ENCODE peak calls at places on chromosomes 11 and 22, in seven cellular contexts. K, U, H, R, G, Y and J are unnamed samples.

GRCh38 chr11:95520765-95521542 is 268.6 kb downstream of the FAM76B start:
- DNase-seq in K (no peak), U (peak), H (peak), R (no peak), G (no peak), Y (no peak), J (no peak)

GRCh38 chr11:103681855-103682254 is 354.6 kb upstream of the DDI1 start:
- DNase-seq in K (no peak), U (no peak), H (no peak), R (no peak), G (no peak), Y (no peak), J (no peak)

GRCh38 chr11:35681181-35681767 is 18.7 kb downstream of the TRIM44 start:
- DNase-seq in K (peak), U (no peak), H (no peak), R (no peak), G (no peak), Y (no peak), J (no peak)

GRCh38 chr11:79087238-79087956 is 353.4 kb downstream of the TENM4 start:
- DNase-seq in K (no peak), U (no peak), H (peak), R (no peak), G (no peak), Y (no peak), J (no peak)

GRCh38 chr11:34823639-34824038 is 92.5 kb downstream of the APIP start:
- DNase-seq in K (no peak), U (no peak), H (no peak), R (no peak), G (no peak), Y (no peak), J (no peak)

GRCh38 chr11:8913961-8914660 is 3.1 kb downstream of the AKIP1 start:
- DNase-seq in K (peak), U (peak), H (peak), R (no peak), G (no peak), Y (no peak), J (peak)

GRCh38 chr22:37001826-37002225 is 17.4 kb downstream of the TST start:
- DNase-seq in K (no peak), U (no peak), H (no peak), R (no peak), G (no peak), Y (no peak), J (no peak)

GRCh38 chr11:134639586-134640330 is 227.7 kb upstream of the B3GAT1 start:
- DNase-seq in K (no peak), U (no peak), H (no peak), R (no peak), G (no peak), Y (peak), J (no peak)

GRCh38 chr11:117498791-117499190 is 171.1 kb downstream of the CEP164 start:
- DNase-seq in K (no peak), U (no peak), H (no peak), R (no peak), G (no peak), Y (no peak), J (no peak)

GRCh38 chr11:15585587-15586331 is 471.0 kb downstream of the INSC start:
- DNase-seq in K (no peak), U (no peak), H (no peak), R (no peak), G (no peak), Y (no peak), J (no peak)

GRCh38 chr11:32435511-32435946 is at the start of gene WT1:
- DNase-seq in K (no peak), U (no peak), H (peak), R (no peak), G (peak), Y (no peak), J (no peak)

GRCh38 chr22:37733625-37734401 is 37.0 kb downstream of the TRIOBP start:
- DNase-seq in K (no peak), U (no peak), H (no peak), R (no peak), G (no peak), Y (no peak), J (no peak)

GRCh38 chr11:27857014-27857413 is 156.8 kb upstream of the BDNF start:
- DNase-seq in K (no peak), U (no peak), H (no peak), R (no peak), G (no peak), Y (no peak), J (no peak)

GRCh38 chr11:117662255-117662654 is 134.8 kb downstream of the DSCAML1 start:
- DNase-seq in K (no peak), U (no peak), H (no peak), R (no peak), G (no peak), Y (no peak), J (no peak)

GRCh38 chr11:57599381-57599780 is 1.9 kb downstream of the SERPING1 start:
- DNase-seq in K (no peak), U (no peak), H (no peak), R (no peak), G (no peak), Y (no peak), J (no peak)

GRCh38 chr11:61773356-61773755 is 19.0 kb downstream of the TMEM258 start:
- DNase-seq in K (no peak), U (no peak), H (no peak), R (no peak), G (no peak), Y (no peak), J (no peak)

GRCh38 chr11:7524831-7525230 is 11.0 kb downstream of the PPFIBP2 start:
- DNase-seq in K (no peak), U (peak), H (no peak), R (no peak), G (no peak), Y (no peak), J (no peak)

GRCh38 chr22:36077261-36077660 is 48.6 kb upstream of the RBFOX2 start:
- DNase-seq in K (no peak), U (peak), H (no peak), R (no peak), G (no peak), Y (no peak), J (no peak)

GRCh38 chr11:42462558-42463310 is 849.1 kb upstream of the API5 start:
- DNase-seq in K (no peak), U (peak), H (no peak), R (no peak), G (no peak), Y (no peak), J (no peak)

GRCh38 chr11:15793032-15793996 is 563.0 kb downstream of the SOX6 start:
- DNase-seq in K (no peak), U (peak), H (no peak), R (no peak), G (no peak), Y (no peak), J (no peak)

GRCh38 chr11:70159612-70160570 is 43.2 kb upstream of the FADD start:
- DNase-seq in K (no peak), U (peak), H (peak), R (peak), G (no peak), Y (peak), J (no peak)

GRCh38 chr11:1111545-1112212 is 37.0 kb downstream of the MUC2 start:
- DNase-seq in K (no peak), U (no peak), H (no peak), R (peak), G (peak), Y (peak), J (no peak)

GRCh38 chr11:19251577-19251976 is 10.8 kb upstream of the E2F8 start:
- DNase-seq in K (no peak), U (no peak), H (no peak), R (no peak), G (no peak), Y (no peak), J (no peak)

GRCh38 chr11:72240461-72241289 is 3.3 kb downstream of the PHOX2A start:
- DNase-seq in K (peak), U (no peak), H (no peak), R (no peak), G (no peak), Y (peak), J (no peak)
- H3K4me3 ChIP-seq in K (no peak), U (no peak), H (no peak), R (peak), G (peak), Y (no peak), J (no peak)

GRCh38 chr22:38817196-38817595 is 23.3 kb upstream of the DNAL4 start:
- DNase-seq in K (no peak), U (no peak), H (no peak), R (no peak), G (no peak), Y (no peak), J (no peak)
- H3K4me3 ChIP-seq in K (no peak), U (no peak), H (no peak), R (no peak), G (no peak), Y (no peak), J (no peak)

GRCh38 chr22:46087816-46088277 is 62.5 kb upstream of the PPARA start:
- DNase-seq in K (no peak), U (peak), H (peak), R (peak), G (peak), Y (peak), J (no peak)
- H3K4me3 ChIP-seq in K (no peak), U (peak), H (peak), R (peak), G (peak), Y (no peak), J (no peak)

DNA sequence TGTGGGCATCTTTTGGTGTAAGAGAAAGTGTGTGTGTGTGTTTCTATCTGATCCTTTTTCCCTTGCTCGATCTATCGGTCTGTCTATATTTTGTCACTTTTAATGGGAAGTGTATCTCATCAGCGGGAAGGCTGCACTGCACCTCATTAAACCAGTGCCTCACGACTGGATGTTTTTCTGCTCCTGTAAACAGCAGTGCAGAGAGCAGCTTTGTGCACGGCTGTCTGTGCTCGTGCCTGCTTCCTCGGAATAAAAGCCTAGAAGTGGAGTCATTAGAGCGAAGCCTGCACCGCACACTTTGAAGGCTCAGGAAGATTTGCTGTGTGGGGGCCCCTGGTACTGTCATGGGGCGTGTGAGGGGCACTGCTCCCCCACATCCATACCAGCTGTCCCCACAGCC is 27.0 kb upstream of the PARVG start:
- DNase-seq in K (no peak), U (no peak), H (no peak), R (no peak), G (no peak), Y (no peak), J (no peak)
- H3K4me3 ChIP-seq in K (no peak), U (no peak), H (no peak), R (no peak), G (no peak), Y (no peak), J (no peak)

GRCh38 chr22:17501679-17502285 is 61.5 kb upstream of the SLC25A18 start:
- DNase-seq in K (peak), U (peak), H (peak), R (no peak), G (no peak), Y (no peak), J (peak)
- H3K4me3 ChIP-seq in K (no peak), U (no peak), H (no peak), R (no peak), G (no peak), Y (no peak), J (no peak)

GRCh38 chr11:17753641-17754040 is 19.1 kb downstream of the KCNC1 start:
- DNase-seq in K (no peak), U (no peak), H (no peak), R (no peak), G (no peak), Y (no peak), J (no peak)
- H3K4me3 ChIP-seq in K (no peak), U (no peak), H (no peak), R (no peak), G (no peak), Y (no peak), J (no peak)

GRCh38 chr11:119108857-119109221 is 1.7 kb downstream of the C2CD2L start:
- DNase-seq in K (no peak), U (no peak), H (no peak), R (no peak), G (no peak), Y (peak), J (no peak)
- H3K4me3 ChIP-seq in K (peak), U (no peak), H (no peak), R (peak), G (peak), Y (no peak), J (peak)

DNA sequence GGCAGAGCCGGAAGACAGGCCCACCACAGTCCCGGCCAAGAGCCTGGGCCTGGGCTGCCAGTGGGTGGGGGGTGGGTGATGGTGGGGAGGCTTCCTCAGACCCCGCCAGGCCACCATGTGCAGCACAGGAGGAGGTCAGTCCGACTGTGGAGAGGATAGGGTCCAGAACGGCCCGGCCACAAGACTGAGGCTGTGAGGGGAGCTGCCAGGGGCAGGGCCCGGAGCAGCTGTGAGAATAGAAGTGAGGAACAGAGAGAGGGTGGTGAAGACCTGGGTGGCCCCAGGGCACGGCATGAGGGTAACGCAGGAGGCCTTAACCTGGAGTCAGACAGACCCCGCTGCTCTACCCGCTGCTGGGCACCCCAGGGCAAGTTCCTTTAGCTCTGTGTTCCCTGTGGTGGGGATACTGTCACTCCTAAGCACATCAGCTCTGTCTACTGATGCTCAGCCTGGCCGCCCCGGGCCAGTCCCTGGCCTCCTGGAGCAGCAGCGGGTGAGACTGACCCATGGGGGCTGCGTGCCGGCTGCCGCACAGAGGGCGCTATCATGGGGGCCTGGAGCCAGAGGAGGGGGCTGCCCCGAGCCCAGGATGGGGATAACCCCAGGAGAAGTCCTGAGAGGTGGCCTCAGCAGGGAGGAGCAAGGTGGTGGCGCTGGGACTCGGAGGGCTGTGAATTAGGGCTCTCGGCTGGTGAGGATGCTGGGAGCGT is 1.7 kb downstream of the FERMT3 start:
- DNase-seq in K (no peak), U (no peak), H (no peak), R (no peak), G (no peak), Y (no peak), J (no peak)
- H3K4me3 ChIP-seq in K (peak), U (no peak), H (no peak), R (peak), G (peak), Y (peak), J (peak)

GRCh38 chr11:86243377-86243776 is 1.2 kb upstream of the EED start:
- DNase-seq in K (no peak), U (no peak), H (no peak), R (no peak), G (no peak), Y (no peak), J (no peak)
- H3K4me3 ChIP-seq in K (peak), U (no peak), H (no peak), R (no peak), G (no peak), Y (no peak), J (no peak)

GRCh38 chr11:132638421-132638820 is 893.9 kb downstream of the OPCML start:
- DNase-seq in K (no peak), U (no peak), H (no peak), R (no peak), G (no peak), Y (no peak), J (no peak)
- H3K4me3 ChIP-seq in K (no peak), U (no peak), H (no peak), R (no peak), G (no peak), Y (no peak), J (no peak)